ENCODE peak calls at places on chromosomes 12 and 14, in seven cellular contexts. E is mesendoderm, D is H9, A is IMR-90, B is mesenchymal stem cell, H is H1, K is trophoblast cell. I is an unnamed sample.

GRCh38 chr14:99523661-99524050 is 42.4 kb downstream of the CCNK start:
- DNase-seq in E (no peak), D (no peak), A (no peak), B (no peak), H (no peak), K (no peak), I (no peak)

GRCh38 chr12:32568241-32568640 is 110.9 kb upstream of the DNM1L start:
- DNase-seq in E (peak; percentile 30), D (no peak), A (peak; percentile 90), B (peak; percentile 85), H (no peak), K (peak; percentile 58), I (no peak)

GRCh38 chr14:102862154-102862772 is 60.2 kb upstream of the AMN start:
- DNase-seq in E (no peak), D (no peak), A (no peak), B (no peak), H (no peak), K (no peak), I (no peak)

GRCh38 chr12:58557156-58557555 is 363.1 kb downstream of the LRIG3 start:
- DNase-seq in E (no peak), D (no peak), A (peak; percentile 83), B (peak; percentile 88), H (no peak), K (no peak), I (no peak)

GRCh38 chr12:8687846-8688601 is 9.8 kb upstream of the RIMKLB start:
- DNase-seq in E (peak; percentile 84), D (peak; percentile 67), A (peak; percentile 82), B (peak; percentile 91), H (no peak), K (no peak), I (no peak)

GRCh38 chr14:32014498-32014897 is 62.6 kb upstream of the ARHGAP5 start:
- DNase-seq in E (no peak), D (no peak), A (no peak), B (no peak), H (no peak), K (no peak), I (no peak)

GRCh38 chr12:20369164-20370000 is 1.0 kb downstream of the PDE3A start:
- DNase-seq in E (peak; percentile 78), D (peak; percentile 75), A (peak; percentile 39), B (peak; percentile 76), H (peak; percentile 5), K (no peak), I (peak; percentile 48)

GRCh38 chr14:78075033-78075432 is 95.1 kb upstream of the NRXN3 start:
- DNase-seq in E (no peak), D (no peak), A (no peak), B (no peak), H (no peak), K (no peak), I (no peak)

GRCh38 chr12:89494411-89495231 is 30.0 kb downstream of the GALNT4 start:
- DNase-seq in E (no peak), D (no peak), A (peak; percentile 81), B (peak; percentile 60), H (no peak), K (no peak), I (no peak)

GRCh38 chr14:35826952-35827416 is 846 bp downstream of the BRMS1L start:
- DNase-seq in E (no peak), D (no peak), A (no peak), B (no peak), H (no peak), K (no peak), I (no peak)
- H3K27ac ChIP-seq in E (peak overlapping the region; percentile 39), D (no peak overlapping the region), A (peak overlapping the region; percentile 70), B (peak overlapping the region; percentile 41), H (peak overlapping the region; percentile 94), K (peak overlapping the region; percentile 22), I (peak overlapping the region; percentile 100)

GRCh38 chr12:12616512-12617275 is 5.0 kb downstream of the CREBL2 start:
- DNase-seq in E (no peak), D (no peak), A (peak; percentile 44), B (peak; percentile 43), H (no peak), K (no peak), I (no peak)

GRCh38 chr12:12622418-12622817 is 10.7 kb downstream of the CREBL2 start:
- DNase-seq in E (no peak), D (no peak), A (no peak), B (no peak), H (no peak), K (no peak), I (no peak)

GRCh38 chr12:12626471-12626870 is 14.8 kb downstream of the CREBL2 start:
- DNase-seq in E (no peak), D (no peak), A (peak; percentile 12), B (no peak), H (no peak), K (no peak), I (no peak)

GRCh38 chr12:12624479-12625120 is 12.9 kb downstream of the CREBL2 start:
- DNase-seq in E (no peak), D (no peak), A (no peak), B (no peak), H (no peak), K (no peak), I (peak; percentile 14)

DNA sequence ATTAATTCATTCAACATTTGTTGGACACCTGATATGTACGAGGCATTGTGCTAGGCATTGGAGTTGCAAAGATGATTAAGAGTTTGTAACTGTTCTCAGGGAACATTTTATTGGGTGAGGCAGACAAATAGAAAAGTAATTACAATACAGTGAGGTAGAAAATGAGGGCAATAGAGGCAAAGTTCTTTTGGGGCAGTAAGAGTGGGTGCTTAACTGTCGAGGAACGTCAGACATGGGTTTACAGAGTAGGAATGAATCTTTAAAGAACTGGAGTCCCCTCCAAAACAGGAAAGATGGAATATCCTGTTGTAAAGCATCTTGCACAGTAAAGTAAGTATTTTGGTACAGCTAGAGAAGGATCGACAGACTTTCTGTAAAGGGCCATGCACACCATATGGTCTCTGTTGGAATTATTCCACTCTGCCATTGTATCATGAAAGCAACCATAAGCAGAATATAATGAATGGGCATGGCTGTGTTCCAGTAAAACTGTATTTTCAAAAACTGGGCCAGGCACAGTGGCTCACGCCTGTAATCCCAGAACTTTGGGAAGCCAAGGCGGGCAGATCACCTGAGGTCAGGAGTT is 9.1 kb downstream of the CREBL2 start:
- DNase-seq in E (no peak), D (no peak), A (no peak), B (no peak), H (no peak), K (no peak), I (no peak)
- H2AK5ac ChIP-seq in E (no peak overlapping the region), D (no peak overlapping the region), A (no peak overlapping the region), B (no peak overlapping the region), H (no peak overlapping the region), K (no peak overlapping the region), I (no peak overlapping the region)

GRCh38 chr12:599756-600155 is 63.5 kb downstream of the NINJ2 start:
- DNase-seq in E (no peak), D (no peak), A (no peak), B (no peak), H (no peak), K (no peak), I (no peak)
- H4K8ac ChIP-seq in E (no peak overlapping the region), D (no peak overlapping the region), A (no peak overlapping the region), B (no peak overlapping the region), H (no peak overlapping the region), K (no peak overlapping the region), I (no peak overlapping the region)

GRCh38 chr14:49582211-49582977 is 3.8 kb downstream of the RPS29 start:
- DNase-seq in E (no peak), D (no peak), A (no peak), B (no peak), H (no peak), K (no peak), I (no peak)

GRCh38 chr14:49581961-49582210 is 4.3 kb downstream of the RPS29 start:
- DNase-seq in E (no peak), D (no peak), A (no peak), B (no peak), H (no peak), K (no peak), I (no peak)

GRCh38 chr14:49584058-49584457 is 2.1 kb downstream of the RPS29 start:
- DNase-seq in E (no peak), D (no peak), A (no peak), B (no peak), H (no peak), K (no peak), I (no peak)

GRCh38 chr14:49581209-49581960 is 4.8 kb downstream of the RPS29 start:
- DNase-seq in E (no peak), D (no peak), A (no peak), B (no peak), H (no peak), K (no peak), I (no peak)

DNA sequence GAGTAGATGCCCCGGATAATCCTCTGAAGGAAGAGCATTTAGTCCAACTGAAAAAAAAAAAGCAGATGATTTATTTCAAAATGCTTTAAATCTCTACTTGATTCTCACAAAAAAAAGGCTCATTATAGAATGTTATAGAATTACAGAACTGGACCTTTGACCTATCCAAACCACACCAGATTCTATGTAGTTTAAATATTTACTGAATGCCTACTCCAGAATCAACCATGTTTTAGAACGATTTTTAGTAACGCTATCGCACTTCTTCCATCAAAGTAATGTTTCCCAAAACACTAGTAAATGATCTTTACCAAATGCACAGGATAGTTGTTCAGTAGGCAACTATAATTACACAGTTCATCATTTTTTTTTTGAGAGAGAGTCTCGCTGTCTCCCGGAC is 2.6 kb downstream of the RPS29 start:
- DNase-seq in E (no peak), D (no peak), A (peak; percentile 38), B (peak; percentile 42), H (no peak), K (no peak), I (no peak)
- H3K27ac ChIP-seq in E (no peak overlapping the region), D (no peak overlapping the region), A (peak overlapping the region; percentile 31), B (no peak overlapping the region), H (peak overlapping the region; percentile 71), K (no peak overlapping the region), I (no peak overlapping the region)

DNA sequence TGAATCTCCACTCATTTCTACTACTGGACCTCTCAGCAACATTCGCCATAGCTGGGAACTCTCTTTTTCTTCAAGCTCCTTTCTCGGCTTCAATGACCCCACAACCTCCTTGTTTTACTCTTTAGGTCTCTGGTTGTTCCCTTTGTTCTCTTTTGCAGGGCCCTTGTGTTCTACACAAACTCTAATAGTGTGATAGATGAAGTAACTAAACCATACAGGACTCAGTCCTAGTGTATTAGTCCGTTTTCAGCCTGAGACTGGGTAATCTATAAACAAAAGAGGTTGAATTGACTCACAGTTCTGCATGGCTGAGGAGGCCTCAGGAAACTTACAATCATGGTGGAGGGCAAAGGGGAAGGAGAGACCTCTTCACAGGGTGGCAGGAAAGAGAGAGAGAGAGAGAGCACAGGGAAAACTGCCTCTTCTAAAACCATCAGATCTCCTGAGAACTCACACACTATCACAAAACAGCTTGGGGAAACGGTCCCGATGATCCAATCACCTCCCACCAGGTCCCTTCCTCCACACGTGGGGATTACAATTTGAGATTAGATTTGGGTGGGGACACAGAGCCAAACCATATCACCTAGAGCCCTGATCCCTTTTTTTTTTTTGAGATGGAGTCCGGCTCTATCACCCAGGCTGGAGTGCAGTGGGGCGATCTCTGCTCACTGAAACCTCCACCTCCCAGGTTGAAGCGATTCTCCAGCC is 32.0 kb upstream of the WNK1 start:
- DNase-seq in E (no peak), D (no peak), A (no peak), B (no peak), H (no peak), K (no peak), I (no peak)
- H2AK5ac ChIP-seq in E (no peak overlapping the region), D (no peak overlapping the region), A (no peak overlapping the region), B (no peak overlapping the region), H (no peak overlapping the region), K (no peak overlapping the region), I (no peak overlapping the region)

DNA sequence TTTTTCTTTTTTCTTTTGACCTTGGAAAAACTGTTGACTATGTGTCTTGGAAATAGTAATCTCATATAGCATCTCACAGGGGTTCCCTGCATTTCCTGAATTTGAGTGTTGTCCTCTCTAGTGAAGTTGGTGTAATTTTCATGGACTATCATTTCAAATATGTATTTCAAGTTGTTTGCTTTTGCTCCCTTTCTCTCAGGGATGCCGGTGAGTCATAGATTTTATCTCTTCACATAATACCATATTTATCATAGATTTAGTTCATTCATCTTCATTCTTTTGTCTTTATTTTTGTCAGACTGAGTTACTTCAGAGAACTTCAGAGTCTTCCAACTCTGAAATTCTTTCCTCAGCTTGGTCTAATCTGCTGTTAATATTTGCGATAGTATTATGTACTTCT is 1320.6 kb downstream of the LRFN5 start:
- DNase-seq in E (no peak), D (no peak), A (no peak), B (no peak), H (no peak), K (no peak), I (no peak)
- H4K8ac ChIP-seq in E (no peak overlapping the region), D (no peak overlapping the region), A (no peak overlapping the region), B (no peak overlapping the region), H (no peak overlapping the region), K (no peak overlapping the region), I (no peak overlapping the region)

I was measured in neuronal stem cell.